ENCODE peak calls at places on chromosomes 11 and 22, in four cellular contexts. Q, T, L and V are unnamed samples.
A peak's percentile ranks its signal among the peaks of the same experiment; 100 is the strongest.

GRCh38 chr11:61791737-61792309 is 576 bp downstream of the TMEM258 start:
- DNase-seq in Q (peak; percentile 95), T (peak; percentile 77), L (peak; percentile 61), V (peak; percentile 55)

GRCh38 chr11:118715245-118715807 is 35.9 kb upstream of the TREH start:
- DNase-seq in Q (no peak), T (no peak), L (no peak), V (no peak)

GRCh38 chr11:24155792-24156191 is 341.1 kb upstream of the LUZP2 start:
- DNase-seq in Q (no peak), T (no peak), L (no peak), V (no peak)

GRCh38 chr22:39230261-39231196 is 14.3 kb downstream of the PDGFB start:
- DNase-seq in Q (no peak), T (no peak), L (no peak), V (no peak)

GRCh38 chr11:62421996-62422395 is 3.2 kb downstream of the SCGB1A1 start:
- DNase-seq in Q (no peak), T (no peak), L (no peak), V (no peak)

GRCh38 chr11:13831707-13832106 is 130.8 kb upstream of the SPON1 start:
- DNase-seq in Q (no peak), T (no peak), L (no peak), V (no peak)

GRCh38 chr11:14373941-14374646 is 15.1 kb upstream of the RRAS2 start:
- DNase-seq in Q (peak; percentile 21), T (peak; percentile 90), L (no peak), V (no peak)

GRCh38 chr11:100682247-100682969 is 4.7 kb upstream of the ARHGAP42 start:
- DNase-seq in Q (peak; percentile 39), T (no peak), L (no peak), V (no peak)

GRCh38 chr11:120977470-120977869 is 46.4 kb upstream of the TBCEL start:
- DNase-seq in Q (no peak), T (no peak), L (no peak), V (no peak)

GRCh38 chr11:111627591-111627990 is 25.3 kb downstream of the SIK2 start:
- DNase-seq in Q (no peak), T (no peak), L (no peak), V (no peak)

GRCh38 chr22:35930933-35931332 is 97.7 kb downstream of the RBFOX2 start:
- DNase-seq in Q (peak; percentile 77), T (no peak), L (no peak), V (no peak)

GRCh38 chr11:45026835-45027234 is 76.2 kb upstream of the TP53I11 start:
- DNase-seq in Q (no peak), T (no peak), L (no peak), V (no peak)

GRCh38 chr11:111718436-111719325 is 47.5 kb downstream of the PPP2R1B start:
- DNase-seq in Q (peak; percentile 87), T (no peak), L (no peak), V (no peak)

GRCh38 chr11:129192150-129192549 is at the start of gene ARHGAP32:
- DNase-seq in Q (no peak), T (no peak), L (no peak), V (no peak)

GRCh38 chr11:45025716-45026492 is 75.2 kb upstream of the TP53I11 start:
- DNase-seq in Q (peak; percentile 98), T (peak; percentile 79), L (no peak), V (peak; percentile 23)

GRCh38 chr22:50687829-50688228 is 15.2 kb downstream of the SHANK3 start:
- DNase-seq in Q (no peak), T (peak; percentile 57), L (peak; percentile 14), V (no peak)

GRCh38 chr11:110160016-110160415 is 66.8 kb downstream of the ZC3H12C start:
- DNase-seq in Q (peak; percentile 13), T (no peak), L (no peak), V (no peak)

DNA sequence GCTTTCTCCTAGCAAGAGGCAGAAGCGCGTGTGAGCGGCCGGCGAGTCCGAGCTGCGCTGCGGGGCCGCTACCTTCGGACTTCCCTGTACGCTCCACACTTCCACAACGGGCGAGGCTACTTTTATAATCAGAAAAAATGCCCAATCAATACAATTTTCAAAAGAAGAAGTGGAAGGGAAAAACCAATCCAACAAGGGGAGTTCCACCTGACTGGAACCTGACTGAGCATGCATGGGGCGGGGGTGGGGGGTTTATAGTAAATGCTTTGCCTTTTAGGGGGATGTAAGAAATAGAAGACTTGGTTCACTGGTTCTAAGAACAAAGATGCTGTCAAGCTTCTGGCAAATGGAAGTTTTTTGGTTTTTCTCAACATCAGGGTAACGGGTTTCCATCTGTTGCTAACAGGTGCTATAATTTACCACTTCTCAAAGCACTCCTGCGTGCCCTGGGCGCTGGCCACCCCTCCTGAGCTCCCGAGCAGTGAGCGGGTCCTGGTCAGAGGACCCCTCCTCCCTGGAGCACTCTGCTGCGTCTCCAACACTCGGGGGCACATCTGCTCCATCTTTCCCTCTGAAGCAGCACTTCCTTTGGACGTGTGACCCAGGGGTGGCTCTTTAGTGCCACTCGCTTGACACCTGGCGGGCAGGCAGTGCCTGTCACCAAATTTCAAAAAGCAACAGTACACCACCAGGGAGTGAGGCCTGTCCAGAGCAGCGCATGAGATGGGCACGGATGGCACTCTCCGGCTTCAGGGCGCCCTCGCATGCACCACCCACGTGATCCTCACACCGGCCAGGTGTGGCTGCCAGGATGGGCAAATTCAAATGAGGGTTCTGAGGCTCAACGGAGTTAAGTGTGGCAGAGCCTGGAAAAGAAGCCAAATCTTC is 21.6 kb upstream of the BID start:
- DNase-seq in Q (no peak), T (no peak), L (no peak), V (no peak)
- H3K4me3 ChIP-seq in Q (no peak overlapping the region), T (no peak overlapping the region), L (no peak overlapping the region), V (no peak overlapping the region)

DNA sequence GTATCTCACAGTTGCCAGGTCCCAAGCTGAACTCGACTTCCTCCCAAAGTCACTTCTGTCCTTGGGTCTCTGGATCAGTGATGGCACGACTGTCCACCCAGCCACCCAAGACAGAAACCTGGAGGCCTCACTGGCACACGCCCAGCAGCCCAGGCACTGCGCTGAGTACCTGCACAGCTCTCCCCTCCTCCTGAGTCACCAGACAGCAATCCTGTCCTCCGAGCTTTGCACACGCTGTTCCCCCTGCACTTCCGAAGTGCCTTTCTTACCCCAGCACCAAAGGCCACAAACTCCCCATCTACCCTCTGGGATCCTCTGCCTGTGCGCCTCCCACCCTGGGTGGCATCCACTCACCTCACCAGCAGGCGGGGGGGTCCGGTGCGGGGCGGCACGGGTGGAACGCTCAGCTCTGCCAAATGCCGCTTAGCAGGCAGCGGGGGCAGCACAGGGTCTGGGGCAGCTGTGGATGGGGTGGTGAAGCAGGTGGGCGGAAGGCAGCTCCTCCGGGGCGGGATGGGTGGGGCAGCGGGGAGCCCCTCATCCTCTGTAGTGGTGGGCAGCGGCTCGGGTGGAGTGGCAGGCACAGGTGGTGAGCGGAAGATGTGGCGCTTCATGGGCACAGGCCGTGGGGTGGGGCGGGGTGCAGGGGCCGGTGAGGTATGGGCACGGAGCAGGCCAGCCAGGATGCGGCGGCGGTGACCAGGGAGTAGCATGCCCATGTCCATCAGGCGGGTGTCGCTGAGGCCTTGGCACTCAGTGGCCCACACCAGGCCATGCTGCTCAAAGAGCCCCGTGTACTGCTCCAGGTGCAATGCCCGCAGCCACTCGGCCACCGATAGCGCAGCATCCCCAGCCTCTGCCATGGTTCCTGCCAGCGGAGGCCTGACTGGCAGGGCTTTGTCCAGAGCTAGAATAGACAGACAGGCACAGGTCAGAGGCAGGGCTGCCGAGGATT is 25.7 kb downstream of the ARAP1 start:
- DNase-seq in Q (no peak), T (no peak), L (no peak), V (no peak)
- H3K27ac ChIP-seq in Q (no peak overlapping the region), T (no peak overlapping the region), L (no peak overlapping the region), V (no peak overlapping the region)

GRCh38 chr22:23205330-23205729 is 25.0 kb downstream of the BCR start:
- DNase-seq in Q (no peak), T (no peak), L (no peak), V (no peak)
- H3K4me3 ChIP-seq in Q (no peak overlapping the region), T (no peak overlapping the region), L (no peak overlapping the region), V (no peak overlapping the region)

DNA sequence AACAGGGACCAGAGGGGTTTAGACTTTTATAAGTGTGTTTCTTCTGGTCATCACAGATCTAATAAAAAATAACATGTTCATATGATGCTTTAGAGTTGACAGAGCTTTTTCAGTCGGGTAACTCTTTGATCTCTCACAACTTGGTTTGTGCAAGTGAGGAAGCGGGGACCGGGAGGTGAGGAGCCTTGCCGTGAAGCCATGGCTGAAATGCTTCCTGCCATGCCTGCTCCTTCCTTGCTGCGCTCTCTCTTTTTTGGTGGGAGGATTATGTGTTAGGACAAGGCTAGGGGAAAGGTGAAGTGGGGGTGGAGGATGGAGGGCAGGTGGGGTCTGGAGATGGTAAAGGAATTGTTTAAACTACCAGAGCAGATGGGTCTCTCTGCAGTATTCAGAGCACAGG is 23.8 kb downstream of the TEAD1 start:
- DNase-seq in Q (no peak), T (no peak), L (no peak), V (no peak)
- H3K27ac ChIP-seq in Q (no peak overlapping the region), T (no peak overlapping the region), L (no peak overlapping the region), V (no peak overlapping the region)